ENCODE peak calls at places on chromosome 15, in five cellular contexts. T is neuronal stem cell, G is IMR-90, M is mesenchymal stem cell, R is H9. O is an unnamed sample.
A peak's percentile ranks its signal among the peaks of the same experiment; 100 is the strongest.

GRCh38 chr15:83320831-83321230 is 36.4 kb upstream of the BNC1 start:
- DNase-seq in T (no peak), G (no peak), M (peak; percentile 47), R (no peak), O (no peak)

GRCh38 chr15:63089260-63090043 is 32.2 kb upstream of the LACTB start:
- DNase-seq in T (no peak), G (peak; percentile 97), M (peak; percentile 95), R (peak; percentile 86), O (peak; percentile 87)

GRCh38 chr15:59725172-59725486 is 36.0 kb upstream of the BNIP2 start:
- DNase-seq in T (no peak), G (no peak), M (no peak), R (no peak), O (no peak)

GRCh38 chr15:31299588-31300207 is 26.9 kb upstream of the KLF13 start:
- DNase-seq in T (no peak), G (no peak), M (no peak), R (no peak), O (no peak)

GRCh38 chr15:88695046-88695445 is 56.2 kb downstream of the ISG20 start:
- DNase-seq in T (no peak), G (no peak), M (no peak), R (no peak), O (no peak)

GRCh38 chr15:37425541-37425940 is 325.2 kb upstream of the MEIS2 start:
- DNase-seq in T (no peak), G (peak; percentile 0), M (no peak), R (no peak), O (no peak)

GRCh38 chr15:77181305-77182074 is 110.6 kb upstream of the TSPAN3 start:
- DNase-seq in T (no peak), G (no peak), M (no peak), R (no peak), O (no peak)

GRCh38 chr15:75745305-75745704 is 32.7 kb upstream of the CSPG4 start:
- DNase-seq in T (no peak), G (no peak), M (no peak), R (no peak), O (no peak)

GRCh38 chr15:50377867-50378751 is 23.1 kb upstream of the GABPB1 start:
- DNase-seq in T (no peak), G (no peak), M (peak; percentile 13), R (no peak), O (no peak)

DNA sequence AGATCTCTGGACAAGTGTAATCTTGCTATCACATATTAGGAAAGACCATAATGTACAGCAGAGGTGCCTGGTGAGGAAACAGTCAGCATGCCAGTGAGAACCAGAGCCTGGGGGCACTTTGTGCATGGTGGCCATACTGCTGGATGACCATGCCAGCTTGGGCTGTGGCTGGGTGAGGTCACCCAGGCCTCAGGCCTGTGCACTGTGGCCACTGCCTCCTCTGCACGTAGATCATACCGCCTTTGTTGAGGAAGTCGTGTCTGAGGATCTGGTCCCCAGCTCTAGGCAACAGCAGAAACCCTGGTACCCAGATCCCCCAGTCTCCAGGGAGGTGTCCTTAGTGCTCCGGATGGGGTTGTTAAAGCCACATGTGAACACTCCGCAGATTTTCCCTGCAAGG is 38.9 kb downstream of the ZNF710 start:
- DNase-seq in T (no peak), G (no peak), M (no peak), R (no peak), O (no peak)
- H2BK5ac ChIP-seq in T (no peak overlapping the region), G (no peak overlapping the region), M (no peak overlapping the region), R (no peak overlapping the region), O (no peak overlapping the region)

DNA sequence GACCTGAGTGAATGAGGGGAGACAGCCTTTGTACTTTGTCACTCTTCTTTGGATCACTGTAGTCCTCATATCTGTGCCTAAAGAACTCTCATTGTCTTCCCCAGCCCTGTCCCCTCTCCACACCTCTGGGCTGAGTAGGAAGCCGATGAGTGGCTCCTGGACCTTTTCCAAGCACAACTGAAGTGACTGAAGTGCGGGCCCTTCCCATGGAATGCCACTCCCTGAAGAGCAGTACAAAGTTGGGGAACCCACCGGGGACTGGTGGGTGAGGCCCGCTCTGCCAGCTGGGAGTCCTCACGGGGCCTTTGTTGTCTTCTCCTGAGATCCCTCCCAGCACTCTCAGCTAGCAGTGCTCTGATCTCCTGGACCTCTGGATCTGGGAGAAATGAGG is 90.1 kb downstream of the AAGAB start:
- DNase-seq in T (no peak), G (no peak), M (peak; percentile 37), R (no peak), O (no peak)
- H2BK5ac ChIP-seq in T (no peak overlapping the region), G (peak overlapping the region; percentile 33), M (no peak overlapping the region), R (no peak overlapping the region), O (no peak overlapping the region)

DNA sequence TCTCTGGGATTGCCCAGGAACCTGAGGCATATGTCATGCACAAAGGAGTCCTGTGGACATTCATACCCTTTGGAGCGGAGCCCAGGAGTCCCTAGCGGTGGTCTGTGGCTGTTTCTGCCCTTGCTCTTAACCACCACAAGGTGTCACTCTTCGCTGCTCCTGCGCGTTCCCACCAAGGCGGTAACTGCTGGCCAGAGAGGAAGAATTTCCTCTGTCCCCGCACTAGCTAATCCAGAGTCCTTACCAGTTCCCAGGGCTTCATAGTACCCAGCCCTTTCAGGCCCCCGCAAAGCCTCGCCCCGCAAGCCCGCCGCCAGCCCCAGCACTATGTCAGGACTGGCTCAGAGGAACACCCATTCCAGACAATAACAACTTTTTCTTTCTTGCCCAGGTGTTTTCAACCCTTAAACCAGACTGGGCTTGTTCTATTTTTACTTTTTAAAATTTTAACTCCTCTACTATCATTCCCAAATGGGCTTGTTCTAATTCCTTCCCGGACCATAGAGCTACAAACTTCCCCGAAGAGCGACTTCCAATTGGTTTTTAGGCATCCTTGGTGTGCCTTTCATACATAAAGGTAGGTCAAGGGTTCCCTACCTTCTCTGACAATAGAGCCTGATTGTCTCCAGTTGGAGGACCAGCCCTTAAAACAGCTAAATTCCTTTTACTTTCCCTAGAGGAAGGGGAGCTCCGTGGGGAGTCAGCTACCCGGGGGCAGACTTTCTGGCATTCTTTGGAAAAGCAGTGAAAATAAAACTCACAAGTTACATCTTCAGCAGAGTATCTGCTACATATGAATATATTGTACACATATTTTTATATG is 31.8 kb upstream of the ZNF774 start:
- DNase-seq in T (peak; percentile 87), G (peak; percentile 90), M (peak; percentile 89), R (peak; percentile 92), O (peak; percentile 95)
- H2BK5ac ChIP-seq in T (no peak overlapping the region), G (no peak overlapping the region), M (no peak overlapping the region), R (no peak overlapping the region), O (no peak overlapping the region)

GRCh38 chr15:52912172-52912571 is 122.0 kb upstream of the ONECUT1 start:
- DNase-seq in T (no peak), G (no peak), M (no peak), R (no peak), O (peak; percentile 74)
- H2BK5ac ChIP-seq in T (no peak overlapping the region), G (no peak overlapping the region), M (no peak overlapping the region), R (no peak overlapping the region), O (no peak overlapping the region)

GRCh38 chr15:68279218-68279533 is 1.6 kb downstream of the FEM1B start:
- DNase-seq in T (no peak), G (no peak), M (no peak), R (no peak), O (no peak)

GRCh38 chr15:68277131-68277604 is 377 bp upstream of the FEM1B start:
- DNase-seq in T (peak; percentile 70), G (peak; percentile 48), M (no peak), R (no peak), O (peak; percentile 90)

GRCh38 chr15:68278345-68279217 is 1.0 kb downstream of the FEM1B start:
- DNase-seq in T (no peak), G (peak; percentile 35), M (peak; percentile 82), R (peak; percentile 66), O (peak; percentile 55)

GRCh38 chr15:68276668-68277067 is 877 bp upstream of the FEM1B start:
- DNase-seq in T (no peak), G (no peak), M (no peak), R (no peak), O (no peak)

DNA sequence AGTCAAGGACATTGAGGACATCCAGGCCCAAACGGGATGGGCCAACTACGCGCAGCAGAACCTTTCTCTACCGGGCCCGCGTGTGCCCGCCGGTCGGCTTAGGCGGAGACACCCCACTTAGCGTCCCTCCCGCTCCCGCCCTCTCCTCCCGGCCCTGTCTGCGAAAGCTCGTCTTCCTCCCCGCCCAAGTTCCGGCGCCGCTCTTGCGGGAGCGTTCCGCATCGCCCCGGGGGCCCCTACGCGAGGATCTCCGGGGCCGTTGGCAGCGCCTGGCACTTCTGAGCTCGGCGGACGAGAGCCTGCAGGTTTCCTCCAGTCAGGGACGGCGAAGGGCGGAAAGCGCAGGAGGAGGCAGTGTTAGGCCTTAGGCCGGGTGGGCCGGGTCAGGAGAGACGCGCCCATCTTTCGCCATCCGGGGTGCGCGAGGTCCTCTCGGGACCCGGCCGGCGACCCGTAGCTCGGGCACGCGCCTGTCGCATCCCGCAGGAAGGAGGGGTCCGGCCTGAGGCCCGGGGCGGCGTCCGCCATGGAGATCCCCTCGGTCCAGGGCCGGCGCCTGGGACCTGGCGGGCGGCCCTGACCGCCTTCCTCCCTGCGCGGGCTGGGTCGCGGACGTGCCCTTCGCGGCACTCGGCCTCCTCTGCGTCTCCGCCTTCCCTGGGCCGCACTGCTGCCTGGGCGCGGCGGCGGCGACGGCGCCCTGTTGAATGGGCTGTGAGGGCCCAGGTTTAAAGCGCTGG is at the start of gene FEM1B:
- DNase-seq in T (peak; percentile 87), G (peak; percentile 92), M (peak; percentile 94), R (peak; percentile 90), O (peak; percentile 95)
- H2BK5ac ChIP-seq in T (peak within 1 kb of the TSS; percentile 15), G (peak within 1 kb of the TSS; percentile 97), M (peak within 1 kb of the TSS; percentile 45), R (no peak within 1 kb of the TSS), O (peak within 1 kb of the TSS; percentile 89)

DNA sequence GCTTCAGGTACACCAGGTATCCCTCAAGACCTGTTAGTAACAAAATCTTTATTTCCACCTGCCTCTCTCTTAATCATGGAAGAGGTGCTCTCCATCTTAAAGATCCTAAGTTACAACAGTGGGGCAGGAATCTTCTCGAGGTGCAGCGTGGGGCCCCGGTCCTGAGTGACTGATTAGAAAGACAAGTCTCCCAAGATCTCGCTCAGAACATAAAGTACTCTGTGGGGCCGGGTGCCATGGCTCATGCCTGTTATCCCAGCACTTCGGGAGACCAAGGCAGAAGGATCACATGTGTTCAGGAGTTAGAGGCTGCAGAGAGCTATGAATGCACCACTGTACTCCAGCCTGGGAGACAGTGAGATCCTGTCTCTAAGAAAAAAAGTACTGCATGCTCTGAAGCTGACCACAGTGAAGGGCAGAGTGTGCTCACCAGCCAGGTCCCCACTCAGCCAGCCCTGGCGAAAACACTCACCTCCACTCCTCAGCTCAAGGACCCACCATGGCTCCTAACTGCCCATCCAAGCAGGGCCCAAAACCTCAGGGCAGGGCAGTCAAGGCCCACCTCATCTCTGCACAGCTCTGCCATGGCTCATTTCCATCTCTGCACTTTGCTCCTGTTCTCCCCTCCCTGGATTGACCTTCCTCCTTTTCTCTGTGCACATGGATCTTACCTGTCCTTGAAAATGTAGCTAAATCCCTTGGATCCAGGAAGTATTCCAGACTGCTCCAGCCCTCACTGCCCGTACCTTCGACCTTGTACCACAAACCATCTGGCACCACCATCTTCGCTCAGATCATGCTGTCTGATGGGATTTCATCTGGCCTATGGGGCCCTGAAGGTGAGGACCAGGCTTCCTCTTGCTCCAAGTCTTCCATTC is 7.1 kb downstream of the SEMA7A start:
- DNase-seq in T (no peak), G (no peak), M (no peak), R (no peak), O (no peak)
- H2BK5ac ChIP-seq in T (no peak overlapping the region), G (no peak overlapping the region), M (no peak overlapping the region), R (no peak overlapping the region), O (no peak overlapping the region)

GRCh38 chr15:72169236-72169920 is 28.2 kb downstream of the GRAMD2A start:
- DNase-seq in T (no peak), G (no peak), M (no peak), R (no peak), O (no peak)

GRCh38 chr15:72172796-72173195 is 24.8 kb downstream of the GRAMD2A start:
- DNase-seq in T (no peak), G (no peak), M (no peak), R (no peak), O (no peak)

GRCh38 chr15:72168833-72169232 is 28.8 kb downstream of the GRAMD2A start:
- DNase-seq in T (no peak), G (no peak), M (no peak), R (no peak), O (no peak)

GRCh38 chr15:72169921-72170611 is 27.5 kb downstream of the GRAMD2A start:
- DNase-seq in T (no peak), G (no peak), M (no peak), R (no peak), O (peak; percentile 23)

GRCh38 chr15:72170691-72171090 is 26.9 kb downstream of the GRAMD2A start:
- DNase-seq in T (no peak), G (no peak), M (no peak), R (no peak), O (no peak)
- H2BK5ac ChIP-seq in T (no peak overlapping the region), G (no peak overlapping the region), M (no peak overlapping the region), R (no peak overlapping the region), O (no peak overlapping the region)

O was measured in mesendoderm.